ENCODE peak calls at places on chromosomes 7 and 10, in seven cellular contexts. S is cardiac fibroblast, D is uterus, A is AG10803, X is AG04450, Q is psoas muscle, B is PC-9. T is an unnamed sample.

GRCh38 chr7:2701832-2702593 is 14.0 kb downstream of the AMZ1 start:
- DNase-seq in A (peak; percentile 74), Q (peak; percentile 86), B (no peak), D (peak; percentile 42), X (no peak), S (peak; percentile 37), T (no peak)

GRCh38 chr7:128150223-128150622 is 90.9 kb upstream of the LEP start:
- DNase-seq in S (no peak), B (no peak), X (no peak), A (no peak), Q (no peak), D (no peak), T (no peak)

GRCh38 chr10:106551501-106551900 is 613.0 kb downstream of the SORCS1 start:
- DNase-seq in Q (no peak), D (no peak), S (no peak), B (no peak), A (no peak), X (no peak), T (no peak)

GRCh38 chr7:127903913-127904705 is 127.1 kb downstream of the LRRC4 start:
- DNase-seq in D (no peak), X (no peak), S (no peak), A (no peak), Q (no peak), B (no peak), T (no peak)

GRCh38 chr7:155490697-155491628 is 33.0 kb downstream of the EN2 start:
- DNase-seq in Q (peak; percentile 80), D (peak; percentile 39), X (no peak), A (peak; percentile 28), S (no peak), B (no peak), T (no peak)

GRCh38 chr7:145175366-145175765 is 339.5 kb upstream of the TPK1 start:
- DNase-seq in Q (no peak), D (no peak), B (no peak), S (no peak), X (no peak), A (no peak), T (no peak)

GRCh38 chr7:66236713-66237303 is 31.7 kb downstream of the TPST1 start:
- DNase-seq in B (no peak), Q (no peak), D (no peak), S (no peak), A (peak; percentile 56), X (no peak), T (no peak)

GRCh38 chr7:101924171-101924570 is 106.7 kb downstream of the CUX1 start:
- DNase-seq in X (no peak), B (no peak), S (peak; percentile 87), Q (peak; percentile 77), D (peak; percentile 54), A (peak; percentile 58), T (peak; percentile 39)

GRCh38 chr7:48665361-48666135 is 258.8 kb upstream of the CDC14C start:
- DNase-seq in D (no peak), S (no peak), Q (no peak), X (no peak), A (no peak), B (no peak), T (no peak)

GRCh38 chr7:158816271-158816670 is 13.0 kb downstream of the ESYT2 start:
- DNase-seq in B (peak; percentile 61), S (peak; percentile 14), D (no peak), X (no peak), Q (no peak), A (peak; percentile 28), T (no peak)

GRCh38 chr7:67854236-67854635 is 857.6 kb downstream of the TYW1 start:
- DNase-seq in S (no peak), D (no peak), X (no peak), Q (no peak), B (no peak), A (peak; percentile 72), T (no peak)

GRCh38 chr10:62076872-62077271 is 175.4 kb downstream of the ARID5B start:
- DNase-seq in D (no peak), A (peak; percentile 73), X (no peak), Q (no peak), B (peak; percentile 59), S (peak; percentile 90), T (no peak)

GRCh38 chr7:129958643-129959479 is 6.1 kb upstream of the UBE2H start:
- DNase-seq in A (peak; percentile 48), Q (peak; percentile 85), S (peak; percentile 82), X (peak; percentile 45), D (no peak), B (peak; percentile 96), T (peak; percentile 18)

DNA sequence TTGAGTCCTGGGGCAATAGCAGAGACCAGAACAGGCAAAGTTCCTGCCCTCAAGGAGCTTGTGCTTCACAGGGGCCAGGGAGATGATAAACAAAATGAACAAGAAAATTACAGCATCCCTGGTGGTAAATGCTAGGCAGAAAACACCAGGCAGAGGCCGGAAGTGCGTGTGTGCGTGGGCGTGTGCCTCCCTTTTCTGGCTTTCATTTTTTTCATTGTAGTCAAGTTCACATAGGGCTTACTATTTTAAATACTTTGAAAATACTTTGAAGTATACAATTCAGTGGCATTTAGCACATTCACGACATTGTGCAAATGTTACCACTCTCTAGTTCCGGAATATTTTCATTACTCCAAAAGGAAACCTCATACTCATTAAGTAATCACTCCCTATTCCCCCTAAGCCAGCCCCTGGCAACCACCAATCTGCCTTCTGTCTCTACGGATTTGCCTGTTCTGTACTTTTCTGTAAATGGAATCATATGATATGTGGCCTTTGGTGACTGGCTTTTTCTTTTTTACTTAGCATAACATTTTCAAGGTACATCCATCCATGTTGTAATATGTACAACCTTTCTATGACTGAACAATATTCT is 88.1 kb upstream of the PDCD4 start:
- DNase-seq in B (no peak), X (no peak), S (peak; percentile 38), A (peak; percentile 12), D (no peak), Q (no peak), T (no peak)
- TF ChIP-seq CTCF in B (no peak), X (no peak), S (no peak), A (no peak), D (no peak), Q (no peak), T (no peak)

GRCh38 chr10:114301177-114301576 is 62.1 kb downstream of the VWA2 start:
- DNase-seq in D (no peak), S (no peak), B (peak; percentile 57), A (no peak), X (no peak), Q (no peak), T (no peak)
- TF ChIP-seq CTCF in D (no peak), S (no peak), B (peak; percentile 47), A (no peak), X (no peak), Q (no peak), T (no peak)

DNA sequence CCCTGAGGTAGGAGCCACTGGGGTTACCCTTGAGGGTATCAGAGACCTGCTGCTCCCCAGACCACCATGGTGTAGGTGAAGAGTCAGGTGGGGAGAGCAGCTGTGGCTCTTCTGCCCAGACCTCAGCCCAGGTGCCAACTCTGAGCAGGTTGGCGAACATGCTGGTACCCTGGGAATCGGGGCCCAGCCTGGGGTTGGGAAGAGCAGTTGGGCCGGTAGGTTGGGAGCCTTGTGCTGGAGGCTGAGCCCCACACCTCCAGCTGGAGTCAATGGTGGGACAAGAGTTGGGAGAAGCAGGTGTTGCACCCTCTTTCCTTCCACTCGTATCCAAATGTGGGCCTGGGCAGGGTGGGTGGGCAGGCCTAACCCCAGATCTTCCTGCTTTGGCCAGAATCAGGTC is 114.5 kb downstream of the CDH23 start:
- DNase-seq in B (no peak), Q (no peak), S (no peak), A (no peak), X (no peak), D (no peak), T (no peak)
- TF ChIP-seq CTCF in B (no peak), Q (no peak), S (no peak), A (no peak), X (no peak), D (no peak), T (no peak)

GRCh38 chr10:91409869-91410637 is at the start of gene HECTD2:
- DNase-seq in Q (peak; percentile 91), X (no peak), A (peak; percentile 80), D (peak; percentile 85), S (peak; percentile 70), B (peak; percentile 72), T (peak; percentile 95)
- TF ChIP-seq CTCF in Q (peak; percentile 62), X (peak; percentile 31), A (peak; percentile 7), D (peak; percentile 64), S (no peak), B (no peak), T (peak; percentile 76)

DNA sequence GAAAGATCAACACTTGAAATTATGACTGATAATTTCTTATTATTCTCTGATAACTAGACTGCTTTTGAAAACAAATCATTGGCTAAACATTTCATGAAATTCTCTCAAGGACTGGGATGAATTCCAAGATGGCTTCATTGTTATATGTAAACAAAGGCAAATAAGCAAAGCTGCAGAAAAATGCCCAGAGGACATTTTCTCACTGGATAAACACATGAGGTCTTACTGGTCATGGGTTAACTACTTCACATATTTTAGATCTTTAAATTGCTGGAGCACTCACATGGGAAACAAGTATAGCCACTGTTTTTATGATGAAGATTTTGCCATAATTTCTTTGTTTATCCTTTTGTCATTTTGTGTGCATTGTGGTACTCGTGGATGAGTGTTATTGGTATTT is 239.1 kb downstream of the PHF14 start:
- DNase-seq in Q (no peak), B (no peak), X (peak; percentile 21), A (peak; percentile 63), D (no peak), S (peak; percentile 48), T (no peak)
- TF ChIP-seq CTCF in Q (no peak), B (no peak), X (no peak), A (no peak), D (no peak), S (no peak), T (no peak)